ENCODE peak calls at places on chromosomes 5 and 9, in eight cellular contexts. One of them, this sample, is unnamed.

GRCh38 chr9:136021891-136022681 is 60.9 kb upstream of the UBAC1 start:
- DNase-seq in NCI-H510A treated with DMSO at 0.1 percent for 48 hours: no peak
- DNase-seq in activated naive CD4-positive, alpha-beta T cell: no peak
- DNase-seq in NCI-H69: no peak
- DNase-seq in central memory CD4-positive, alpha-beta T cell: no peak
- DNase-seq in smooth muscle cell of the brain vasculature: no peak
- DNase-seq in body of pancreas: peak; percentile 25
- DNase-seq in dermis blood vessel endothelial cell: no peak
- DNase-seq in this sample: no peak

GRCh38 chr5:105688227-105688807 is 1982.4 kb downstream of the EFNA5 start:
- DNase-seq in activated naive CD4-positive, alpha-beta T cell: no peak
- DNase-seq in NCI-H69: peak; percentile 99
- DNase-seq in smooth muscle cell of the brain vasculature: no peak
- DNase-seq in body of pancreas: no peak
- DNase-seq in central memory CD4-positive, alpha-beta T cell: no peak
- DNase-seq in NCI-H510A treated with DMSO at 0.1 percent for 48 hours: no peak
- DNase-seq in dermis blood vessel endothelial cell: no peak
- DNase-seq in this sample: no peak

GRCh38 chr5:148386041-148386440 is 2.3 kb downstream of the FBXO38 start:
- DNase-seq in dermis blood vessel endothelial cell: no peak
- DNase-seq in smooth muscle cell of the brain vasculature: no peak
- DNase-seq in central memory CD4-positive, alpha-beta T cell: no peak
- DNase-seq in body of pancreas: no peak
- DNase-seq in NCI-H510A treated with DMSO at 0.1 percent for 48 hours: no peak
- DNase-seq in activated naive CD4-positive, alpha-beta T cell: no peak
- DNase-seq in NCI-H69: no peak
- DNase-seq in this sample: no peak

GRCh38 chr5:370959-371810 is 49.7 kb downstream of the AHRR start:
- DNase-seq in NCI-H510A treated with DMSO at 0.1 percent for 48 hours: peak; percentile 80
- DNase-seq in NCI-H69: no peak
- DNase-seq in dermis blood vessel endothelial cell: no peak
- DNase-seq in central memory CD4-positive, alpha-beta T cell: no peak
- DNase-seq in activated naive CD4-positive, alpha-beta T cell: no peak
- DNase-seq in smooth muscle cell of the brain vasculature: no peak
- DNase-seq in body of pancreas: no peak
- DNase-seq in this sample: peak; percentile 33

GRCh38 chr5:73801736-73802135 is 175.7 kb downstream of the ARHGEF28 start:
- DNase-seq in NCI-H510A treated with DMSO at 0.1 percent for 48 hours: no peak
- DNase-seq in NCI-H69: no peak
- DNase-seq in body of pancreas: no peak
- DNase-seq in activated naive CD4-positive, alpha-beta T cell: no peak
- DNase-seq in central memory CD4-positive, alpha-beta T cell: no peak
- DNase-seq in dermis blood vessel endothelial cell: no peak
- DNase-seq in smooth muscle cell of the brain vasculature: no peak
- DNase-seq in this sample: no peak

GRCh38 chr9:125902224-125902623 is 155.1 kb downstream of the PBX3 start:
- DNase-seq in NCI-H69: no peak
- DNase-seq in central memory CD4-positive, alpha-beta T cell: no peak
- DNase-seq in dermis blood vessel endothelial cell: peak; percentile 47
- DNase-seq in NCI-H510A treated with DMSO at 0.1 percent for 48 hours: no peak
- DNase-seq in activated naive CD4-positive, alpha-beta T cell: no peak
- DNase-seq in smooth muscle cell of the brain vasculature: no peak
- DNase-seq in body of pancreas: no peak
- DNase-seq in this sample: no peak

GRCh38 chr9:126985870-126986498 is 71.4 kb downstream of the RALGPS1 start:
- DNase-seq in dermis blood vessel endothelial cell: peak; percentile 58
- DNase-seq in central memory CD4-positive, alpha-beta T cell: peak; percentile 96
- DNase-seq in body of pancreas: peak; percentile 42
- DNase-seq in NCI-H510A treated with DMSO at 0.1 percent for 48 hours: peak; percentile 11
- DNase-seq in NCI-H69: peak; percentile 94
- DNase-seq in activated naive CD4-positive, alpha-beta T cell: peak; percentile 11
- DNase-seq in smooth muscle cell of the brain vasculature: no peak
- DNase-seq in this sample: peak; percentile 30

GRCh38 chr5:93342563-93343061 is 238.4 kb downstream of the NR2F1-AS1 start:
- DNase-seq in smooth muscle cell of the brain vasculature: no peak
- DNase-seq in dermis blood vessel endothelial cell: no peak
- DNase-seq in body of pancreas: no peak
- DNase-seq in central memory CD4-positive, alpha-beta T cell: no peak
- DNase-seq in NCI-H69: no peak
- DNase-seq in NCI-H510A treated with DMSO at 0.1 percent for 48 hours: peak; percentile 43
- DNase-seq in activated naive CD4-positive, alpha-beta T cell: no peak
- DNase-seq in this sample: peak; percentile 67

GRCh38 chr5:16411741-16412455 is 53.7 kb downstream of the ZNF622 start:
- DNase-seq in NCI-H510A treated with DMSO at 0.1 percent for 48 hours: peak; percentile 41
- DNase-seq in activated naive CD4-positive, alpha-beta T cell: no peak
- DNase-seq in central memory CD4-positive, alpha-beta T cell: no peak
- DNase-seq in dermis blood vessel endothelial cell: no peak
- DNase-seq in body of pancreas: no peak
- DNase-seq in smooth muscle cell of the brain vasculature: no peak
- DNase-seq in NCI-H69: no peak
- DNase-seq in this sample: no peak

GRCh38 chr5:160390787-160391696 is 8.8 kb downstream of the FAM200C start:
- DNase-seq in central memory CD4-positive, alpha-beta T cell: peak; percentile 5
- DNase-seq in NCI-H510A treated with DMSO at 0.1 percent for 48 hours: no peak
- DNase-seq in activated naive CD4-positive, alpha-beta T cell: no peak
- DNase-seq in body of pancreas: no peak
- DNase-seq in NCI-H69: peak; percentile 48
- DNase-seq in dermis blood vessel endothelial cell: peak; percentile 52
- DNase-seq in smooth muscle cell of the brain vasculature: no peak
- DNase-seq in this sample: peak; percentile 40

This sample was measured in GM13976.